ENCODE peak calls at places on chromosomes 11 and 22, in four cellular contexts. Z, W, F and N are unnamed samples.

GRCh38 chr11:113408206-113408605 is 20.6 kb downstream of the ANKK1 start:
- DNase-seq in Z (no peak), W (no peak), F (no peak), N (no peak)

GRCh38 chr11:66183581-66184048 is 84.8 kb upstream of the RAB1B start:
- DNase-seq in Z (no peak), W (no peak), F (no peak), N (no peak)

GRCh38 chr22:44338183-44338812 is 25.5 kb upstream of the SHISAL1 start:
- DNase-seq in Z (no peak), W (no peak), F (no peak), N (peak)

GRCh38 chr11:61972796-61973602 is 5.6 kb upstream of the FTH1 start:
- DNase-seq in Z (peak), W (no peak), F (no peak), N (no peak)

GRCh38 chr22:36873614-36874308 is 13.0 kb downstream of the NCF4 start:
- DNase-seq in Z (peak), W (peak), F (peak), N (peak)

GRCh38 chr22:45151503-45151902 is 12.2 kb upstream of the NUP50 start:
- DNase-seq in Z (no peak), W (no peak), F (no peak), N (no peak)

GRCh38 chr11:47986742-47987141 is 6.4 kb downstream of the PTPRJ start:
- DNase-seq in Z (no peak), W (no peak), F (no peak), N (no peak)

GRCh38 chr22:46050916-46051614 is 74.1 kb upstream of the WNT7B start:
- DNase-seq in Z (no peak), W (peak), F (no peak), N (peak)

GRCh38 chr11:824292-824880 is 3.3 kb upstream of the CRACR2B start:
- DNase-seq in Z (no peak), W (peak), F (no peak), N (peak)

GRCh38 chr11:35507688-35508087 is 17.7 kb downstream of the PAMR1 start:
- DNase-seq in Z (no peak), W (no peak), F (no peak), N (no peak)
- TF ChIP-seq CTCF in Z (no peak), W (no peak), F (peak), N (no peak)

GRCh38 chr22:30113494-30113893 is 33.2 kb downstream of the HORMAD2 start:
- DNase-seq in Z (no peak), W (no peak), F (no peak), N (no peak)
- TF ChIP-seq EP300 in Z (no peak), W (no peak), F (no peak), N (no peak)

GRCh38 chr11:118956847-118957469 is 860 bp downstream of the UPK2 start:
- DNase-seq in Z (no peak), W (no peak), F (no peak), N (no peak)
- TF ChIP-seq CTCF in Z (no peak), W (no peak), F (no peak), N (peak)

GRCh38 chr11:10927533-10927932 is 69.7 kb upstream of the ZBED5 start:
- DNase-seq in Z (no peak), W (peak), F (no peak), N (no peak)
- TF ChIP-seq EP300 in Z (no peak), W (no peak), F (no peak), N (no peak)

DNA sequence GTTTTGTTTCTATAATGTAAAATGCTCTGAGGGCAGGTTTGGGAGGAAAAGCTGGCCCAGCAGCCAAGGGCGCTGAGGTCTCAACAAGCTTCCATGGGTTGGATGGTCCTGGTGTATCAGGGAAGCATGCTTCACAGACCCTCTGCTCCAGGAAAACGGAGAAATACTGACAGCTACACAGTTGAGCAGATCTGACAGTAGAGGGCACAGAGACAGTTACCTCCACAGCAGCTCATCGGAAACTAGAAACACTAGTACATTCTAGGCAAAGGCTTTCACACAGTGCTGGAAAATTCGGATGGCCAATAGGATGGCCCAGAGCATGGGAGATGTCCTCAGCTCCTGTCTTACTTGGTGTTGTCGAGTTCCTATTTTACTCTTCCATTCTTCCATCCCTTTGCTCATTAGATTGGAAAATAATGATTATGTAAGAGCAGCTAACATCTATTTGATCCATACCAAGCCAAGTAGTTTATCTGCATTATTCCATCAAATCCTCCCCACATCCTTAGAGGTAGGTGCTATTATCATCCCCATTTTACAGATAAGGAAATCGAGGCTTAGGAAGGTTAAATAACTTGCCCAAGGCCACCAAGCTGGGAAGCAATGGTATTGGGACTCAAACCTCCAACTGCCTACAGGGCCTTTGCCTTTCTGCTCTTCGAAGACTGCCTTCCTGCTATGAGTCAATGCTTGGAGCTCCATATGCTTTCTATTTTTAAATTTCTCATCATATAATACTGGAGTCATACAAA is 28.3 kb downstream of the LMO2 start:
- DNase-seq in Z (no peak), W (no peak), F (no peak), N (no peak)
- TF ChIP-seq CTCF in Z (no peak), W (no peak), F (no peak), N (no peak)